ENCODE peak calls at places on chromosomes 4 and X, in six cellular contexts. A is Panc1, M is AG04449, R is fibroblast of lung, L is ovary, P is BE2C. G is an unnamed sample.
A peak's percentile ranks its signal among the peaks of the same experiment; 100 is the strongest.

GRCh38 chrX:119735467-119735866 is 22.9 kb upstream of the SOWAHD start:
- DNase-seq in R (no peak), M (no peak), A (no peak), L (no peak), P (peak; percentile 41), G (no peak)

GRCh38 chr4:150570862-150571261 is 11.1 kb upstream of the MAB21L2 start:
- DNase-seq in A (no peak), R (no peak), M (no peak), P (no peak), L (no peak), G (no peak)

GRCh38 chr4:124067031-124067430 is 645.5 kb downstream of the ANKRD50 start:
- DNase-seq in P (no peak), A (no peak), L (no peak), M (no peak), R (no peak), G (no peak)

GRCh38 chrX:69117876-69118526 is 47.3 kb downstream of the PJA1 start:
- DNase-seq in A (no peak), R (no peak), M (no peak), P (no peak), L (no peak), G (no peak)

GRCh38 chr4:17068396-17068795 is 170.0 kb upstream of the LDB2 start:
- DNase-seq in R (peak; percentile 44), M (no peak), L (no peak), A (no peak), P (no peak), G (no peak)

GRCh38 chr4:114599231-114600065 is 841 bp downstream of the UGT8 start:
- DNase-seq in M (no peak), A (no peak), R (peak; percentile 13), L (peak; percentile 9), P (peak; percentile 6), G (no peak)

GRCh38 chrX:47047989-47048388 is 30.3 kb upstream of the RGN start:
- DNase-seq in M (no peak), L (no peak), A (no peak), R (peak; percentile 6), P (no peak), G (no peak)

GRCh38 chr4:145679520-145679919 is 426 bp upstream of the C4orf51 start:
- DNase-seq in L (no peak), M (peak; percentile 69), P (no peak), R (peak; percentile 86), A (no peak), G (no peak)

GRCh38 chrX:132365490-132365889 is 123.3 kb downstream of the MBNL3 start:
- DNase-seq in M (no peak), L (no peak), P (no peak), R (no peak), A (no peak), G (no peak)

GRCh38 chr4:110196871-110197420 is 1.5 kb downstream of the ELOVL6 start:
- DNase-seq in L (peak; percentile 63), A (no peak), P (no peak), R (no peak), M (no peak), G (no peak)

GRCh38 chr4:170087163-170087700 is 2.5 kb downstream of the AADAT start:
- DNase-seq in R (peak; percentile 2), M (no peak), A (no peak), P (no peak), L (no peak), G (no peak)

GRCh38 chr4:76233967-76234678 is 17.4 kb upstream of the FAM47E start:
- DNase-seq in L (no peak), M (no peak), A (no peak), P (no peak), R (no peak), G (no peak)

GRCh38 chr4:8427761-8428287 is 12.7 kb downstream of the ACOX3 start:
- DNase-seq in R (peak; percentile 71), L (no peak), A (no peak), M (no peak), P (no peak), G (no peak)

GRCh38 chrX:110216027-110216426 is 101.9 kb downstream of the AMMECR1 start:
- DNase-seq in A (no peak), R (no peak), P (no peak), L (no peak), M (no peak), G (no peak)

GRCh38 chr4:121421594-121421993 is 40.8 kb upstream of the QRFPR start:
- DNase-seq in R (peak; percentile 8), M (no peak), P (no peak), A (no peak), L (no peak), G (no peak)

GRCh38 chrX:31038585-31039326 is 33.1 kb downstream of the FTHL17 start:
- DNase-seq in M (no peak), P (peak; percentile 52), L (peak; percentile 18), A (no peak), R (peak; percentile 58), G (no peak)

GRCh38 chr4:26325191-26325590 is 4.4 kb downstream of the RBPJ start:
- DNase-seq in R (peak; percentile 74), P (no peak), A (no peak), L (no peak), M (no peak), G (no peak)

GRCh38 chr4:144399927-144400326 is 246.0 kb upstream of the HHIP start:
- DNase-seq in P (no peak), M (peak; percentile 38), R (peak; percentile 82), L (no peak), A (peak; percentile 66), G (no peak)

GRCh38 chr4:169383724-169384123 is 113.0 kb upstream of the SH3RF1 start:
- DNase-seq in R (peak; percentile 99), L (no peak), A (no peak), P (no peak), M (peak; percentile 98), G (no peak)

GRCh38 chr4:5539584-5539983 is 168.8 kb downstream of the EVC2 start:
- DNase-seq in R (no peak), P (no peak), M (no peak), A (no peak), L (no peak), G (no peak)

GRCh38 chr4:31918891-31919290 is 1198.7 kb downstream of the PCDH7 start:
- DNase-seq in A (no peak), R (peak; percentile 56), P (no peak), L (no peak), M (no peak), G (no peak)

GRCh38 chrX:19599253-19599652 is 83.9 kb upstream of the MAP3K15 start:
- DNase-seq in L (no peak), R (no peak), P (no peak), M (no peak), A (no peak), G (no peak)

GRCh38 chrX:8728932-8729331 is 3.0 kb downstream of the ANOS1 start:
- DNase-seq in R (no peak), L (no peak), P (no peak), A (no peak), M (no peak), G (no peak)

GRCh38 chrX:8721536-8721935 is 10.4 kb downstream of the ANOS1 start:
- DNase-seq in R (no peak), L (no peak), A (no peak), M (no peak), P (no peak), G (no peak)

GRCh38 chrX:8726031-8726652 is 5.8 kb downstream of the ANOS1 start:
- DNase-seq in L (no peak), R (peak; percentile 11), M (no peak), A (no peak), P (no peak), G (no peak)

DNA sequence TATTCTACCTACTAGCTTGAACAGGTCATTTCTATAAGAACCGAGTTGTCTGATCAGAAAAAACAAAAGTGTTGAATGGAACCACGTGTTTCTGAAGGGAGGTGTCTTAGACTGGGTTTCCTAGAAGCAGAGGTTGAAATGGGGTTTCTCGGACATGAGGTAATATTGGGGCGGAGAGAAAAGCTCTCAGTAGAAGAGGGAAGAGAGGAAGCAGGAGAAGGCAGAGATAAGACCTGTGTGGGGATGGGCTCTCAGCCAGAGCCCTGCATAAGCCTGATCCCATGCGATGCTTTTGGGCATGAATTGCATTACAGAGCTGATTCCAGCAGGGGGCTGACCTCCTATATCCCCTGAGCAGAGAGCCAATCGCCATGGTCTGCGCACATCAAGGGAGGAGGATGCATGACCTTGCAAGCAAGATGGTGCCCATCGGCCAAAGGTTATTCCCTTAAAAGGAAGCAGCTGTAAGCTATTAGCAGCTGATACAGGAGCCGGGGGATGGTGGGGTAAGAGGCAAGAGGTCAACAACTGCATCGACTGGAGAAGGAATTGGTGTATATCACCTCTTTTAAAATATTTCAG is 7.7 kb downstream of the ANOS1 start:
- DNase-seq in R (no peak), A (no peak), P (peak; percentile 16), L (no peak), M (no peak), G (no peak)
- TF ChIP-seq CTCF in R (no peak), A (no peak), P (no peak), L (no peak), M (no peak), G (peak; percentile 24)

GRCh38 chrX:41085883-41086626 is 810 bp downstream of the USP9X start:
- DNase-seq in M (no peak), R (peak; percentile 39), P (peak; percentile 66), A (no peak), L (peak; percentile 78), G (no peak)

GRCh38 chrX:41084044-41084359 is 1.2 kb upstream of the USP9X start:
- DNase-seq in M (no peak), P (no peak), A (no peak), R (no peak), L (no peak), G (no peak)

GRCh38 chrX:41085105-41085882 is at the start of gene USP9X:
- DNase-seq in A (peak; percentile 32), M (peak; percentile 49), P (peak; percentile 91), L (peak; percentile 95), R (peak; percentile 89), G (peak; percentile 45)

GRCh38 chrX:41082783-41083182 is 2.5 kb upstream of the USP9X start:
- DNase-seq in L (no peak), A (no peak), R (no peak), M (no peak), P (no peak), G (no peak)

GRCh38 chrX:41084360-41085104 is 713 bp upstream of the USP9X start:
- DNase-seq in A (peak; percentile 67), R (peak; percentile 95), M (peak; percentile 72), L (peak; percentile 100), P (peak; percentile 97), G (peak; percentile 83)
- H3K4me3 ChIP-seq in A (peak overlapping the region; percentile 67), R (peak overlapping the region; percentile 81), M (peak overlapping the region; percentile 72), L (peak overlapping the region; percentile 74), P (peak overlapping the region; percentile 89), G (peak overlapping the region; percentile 77)

GRCh38 chrX:140503714-140504351 is 1.0 kb downstream of the SOX3 start:
- DNase-seq in P (peak; percentile 50), L (no peak), R (no peak), A (no peak), M (no peak), G (no peak)
- TF ChIP-seq CTCF in P (no peak), L (no peak), R (no peak), A (no peak), M (no peak), G (no peak)

DNA sequence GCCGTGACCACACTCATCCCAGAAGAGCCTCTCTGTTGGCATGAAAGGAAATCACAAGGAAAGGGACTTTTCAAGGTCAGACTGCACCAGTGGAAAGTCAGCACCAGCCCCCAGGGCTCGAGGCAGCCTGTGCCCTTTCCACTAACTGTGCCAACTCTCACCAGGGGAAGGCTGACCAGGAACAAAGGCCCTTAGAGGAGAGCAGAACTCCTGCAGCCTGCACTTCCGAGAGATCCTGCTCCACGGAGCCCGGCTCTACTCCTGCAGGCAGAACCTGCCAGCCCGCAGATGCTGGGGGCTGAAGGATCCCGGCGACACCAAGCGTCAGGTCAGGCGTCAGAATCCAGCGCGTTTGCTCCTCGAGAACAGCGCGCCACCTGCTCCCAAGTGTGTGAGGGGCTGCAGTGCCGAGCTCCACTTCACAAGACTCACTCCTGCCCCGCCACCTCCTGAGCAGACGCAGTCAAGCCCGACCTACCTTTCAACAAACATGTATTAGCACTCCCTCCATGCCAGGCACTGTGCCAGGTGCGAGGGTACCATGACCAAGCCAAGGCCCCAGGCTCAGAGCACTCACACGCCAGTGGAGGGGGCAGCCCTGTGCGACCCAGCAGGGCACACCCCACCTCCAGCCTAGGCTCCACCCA is 13.6 kb upstream of the HELT start:
- DNase-seq in L (peak; percentile 47), A (no peak), P (peak; percentile 26), R (no peak), M (no peak), G (no peak)
- H3K4me3 ChIP-seq in L (no peak overlapping the region), A (peak overlapping the region; percentile 37), P (peak overlapping the region; percentile 63), R (no peak overlapping the region), M (peak overlapping the region; percentile 15), G (no peak overlapping the region)